ENCODE peak calls at places on chromosomes 11 and 22, in four cellular contexts. W is mesothelial cell of epicardium, U is nephron progenitor cell, L is fibroblast of pulmonary artery. C is an unnamed sample.

GRCh38 chr11:128310676-128311445 is 276.5 kb downstream of the ETS1 start:
- DNase-seq in W (no peak), U (no peak), L (no peak), C (no peak)

GRCh38 chr11:94934836-94935235 is 38.5 kb downstream of the CWC15 start:
- DNase-seq in W (no peak), U (no peak), L (no peak), C (no peak)

GRCh38 chr11:70788247-70789022 is 390.1 kb downstream of the CTTN start:
- DNase-seq in W (no peak), U (no peak), L (peak; percentile 75), C (no peak)

GRCh38 chr11:31943056-31943780 is 132.1 kb upstream of the PAX6 start:
- DNase-seq in W (no peak), U (no peak), L (no peak), C (no peak)

GRCh38 chr11:64266339-64266738 is 15.0 kb downstream of the PLCB3 start:
- DNase-seq in W (no peak), U (no peak), L (peak; percentile 20), C (no peak)

GRCh38 chr22:50129121-50129734 is 39.4 kb downstream of the MOV10L1 start:
- DNase-seq in W (no peak), U (no peak), L (no peak), C (no peak)

GRCh38 chr22:39306456-39307361 is 12.7 kb downstream of the RPL3 start:
- DNase-seq in W (no peak), U (peak; percentile 57), L (no peak), C (no peak)

GRCh38 chr22:37503850-37504249 is 15.4 kb downstream of the CARD10 start:
- DNase-seq in W (no peak), U (no peak), L (no peak), C (no peak)

GRCh38 chr22:17563936-17564391 is 666 bp downstream of the SLC25A18 start:
- DNase-seq in W (no peak), U (no peak), L (peak; percentile 75), C (no peak)

GRCh38 chr11:128627666-128628342 is 40.4 kb upstream of the ETS1 start:
- DNase-seq in W (no peak), U (no peak), L (no peak), C (no peak)

GRCh38 chr11:1853376-1854131 is 670 bp downstream of the LSP1 start:
- DNase-seq in W (no peak), U (no peak), L (no peak), C (no peak)

GRCh38 chr22:37228106-37229011 is 15.7 kb downstream of the RAC2 start:
- DNase-seq in W (no peak), U (no peak), L (peak; percentile 54), C (no peak)

GRCh38 chr11:21430532-21430931 is 761.1 kb downstream of the NELL1 start:
- DNase-seq in W (no peak), U (no peak), L (no peak), C (no peak)

GRCh38 chr11:63641727-63642126 is 27.5 kb upstream of the PLAAT3 start:
- DNase-seq in W (no peak), U (no peak), L (peak; percentile 34), C (no peak)

GRCh38 chr11:78234006-78234405 is 45.3 kb downstream of the USP35 start:
- DNase-seq in W (no peak), U (no peak), L (no peak), C (no peak)
- TF ChIP-seq CTCF in W (no peak), U (no peak), L (no peak), C (no peak)

DNA sequence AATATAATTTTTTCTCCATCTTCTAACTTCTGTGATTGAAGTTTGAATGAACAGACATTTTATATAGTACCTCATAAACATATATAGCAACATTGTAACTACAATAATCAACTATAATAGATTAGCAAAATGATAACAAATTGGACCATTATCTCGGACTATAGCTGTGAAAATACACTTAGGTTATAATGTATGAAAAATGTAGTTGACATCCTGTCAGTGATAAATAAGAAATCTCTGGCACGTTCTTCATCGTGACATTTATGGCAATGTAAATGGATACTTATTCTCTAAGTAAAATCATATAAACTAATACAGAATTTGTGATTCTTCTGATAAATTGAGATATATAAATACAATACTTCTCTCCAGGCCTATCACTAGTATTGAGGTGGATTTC is 333.3 kb downstream of the GUCY1A2 start:
- DNase-seq in W (no peak), U (no peak), L (no peak), C (no peak)
- TF ChIP-seq CTCF in W (no peak), U (no peak), L (no peak), C (no peak)

GRCh38 chr11:61294717-61295595 is at the start of gene VWCE:
- DNase-seq in W (peak; percentile 54), U (peak; percentile 86), L (peak; percentile 55), C (peak; percentile 74)
- TF ChIP-seq CTCF in W (no peak), U (no peak), L (peak; percentile 23), C (no peak)

GRCh38 chr11:43941257-43941879 is 1.1 kb upstream of the C11orf96 start:
- DNase-seq in W (no peak), U (no peak), L (peak; percentile 55), C (no peak)

GRCh38 chr11:43936081-43936480 is 6.4 kb upstream of the C11orf96 start:
- DNase-seq in W (no peak), U (no peak), L (no peak), C (no peak)

GRCh38 chr11:43935131-43935979 is 7.1 kb upstream of the C11orf96 start:
- DNase-seq in W (no peak), U (no peak), L (no peak), C (no peak)

GRCh38 chr11:43934359-43935130 is 7.9 kb upstream of the C11orf96 start:
- DNase-seq in W (no peak), U (no peak), L (no peak), C (no peak)

GRCh38 chr11:43937434-43938411 is 4.7 kb upstream of the C11orf96 start:
- DNase-seq in W (no peak), U (no peak), L (peak; percentile 71), C (no peak)
- TF ChIP-seq CTCF in W (no peak), U (no peak), L (peak; percentile 36), C (no peak)

DNA sequence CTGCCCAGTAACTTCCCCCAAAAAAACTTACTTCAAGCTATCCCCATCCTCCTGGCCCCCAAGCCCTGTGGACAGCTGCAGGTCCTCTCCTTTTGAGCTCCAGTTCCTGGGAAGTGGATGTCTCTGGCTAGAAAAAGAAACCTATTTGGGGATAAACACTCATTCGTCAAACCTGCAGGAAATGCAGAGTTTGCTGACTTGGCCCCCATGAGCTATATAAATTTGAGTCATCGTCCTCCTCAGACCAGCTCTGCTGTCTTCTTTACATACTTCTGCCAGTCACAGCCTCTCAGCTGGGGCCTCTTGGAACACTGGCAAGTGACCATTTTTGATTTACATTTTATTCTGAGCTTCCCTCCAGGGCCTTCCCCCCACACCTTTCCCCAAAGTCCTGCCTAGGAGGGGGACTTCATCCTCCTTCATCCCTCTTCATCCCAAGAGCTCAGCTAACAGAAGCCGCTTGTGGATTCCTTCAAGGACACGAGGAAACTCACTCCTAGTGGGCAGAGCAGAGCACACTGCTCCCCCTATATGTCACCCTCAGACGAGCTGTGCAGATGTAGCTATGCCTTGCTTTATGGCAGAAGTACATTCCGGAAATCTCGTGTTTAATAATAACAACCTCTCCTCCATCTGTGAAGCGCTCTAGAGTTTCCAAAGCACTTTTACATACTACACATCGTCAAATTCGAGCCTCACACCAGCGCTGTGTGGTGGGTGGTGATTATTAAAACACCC is 131.8 kb downstream of the FEZ1 start:
- DNase-seq in W (no peak), U (no peak), L (peak; percentile 34), C (no peak)
- TF ChIP-seq CTCF in W (no peak), U (no peak), L (peak; percentile 27), C (no peak)

GRCh38 chr22:32758866-32759385 is 42.6 kb upstream of the TIMP3 start:
- DNase-seq in W (no peak), U (no peak), L (no peak), C (no peak)
- TF ChIP-seq CTCF in W (no peak), U (no peak), L (no peak), C (no peak)